ENCODE peak calls at places on chromosome 17, in five cellular contexts. P is upper lobe of left lung; K is activated T-helper 17 cell treated with anti-CD3 and anti-CD28 coated beads, Interleukin-2, amount 50 U/mL, for 72 hours; G is IMR-90; U is activated naive CD4-positive, alpha-beta T cell treated with anti-CD3 and anti-CD28 coated beads, Interleukin-2, amount 50 U/mL, for 72 hours. T is an unnamed sample.

GRCh38 chr17:17398188-17398927 is 78.4 kb upstream of the MED9 start:
- ATAC-seq in U (no peak), K (no peak), P (peak; percentile 38), G (peak; percentile 42), T (no peak)

GRCh38 chr17:65523853-65524664 is 37.4 kb downstream of the AXIN2 start:
- ATAC-seq in P (no peak), K (peak; percentile 5), U (no peak), G (peak; percentile 35), T (no peak)

GRCh38 chr17:81821147-81821546 is 11.9 kb downstream of the MCRIP1 start:
- ATAC-seq in U (peak; percentile 52), K (peak; percentile 57), G (no peak), P (no peak), T (no peak)

GRCh38 chr17:15490634-15491261 is 23.3 kb upstream of the CDRT4 start:
- ATAC-seq in U (peak; percentile 69), P (peak; percentile 95), K (no peak), G (peak; percentile 89), T (peak; percentile 72)

GRCh38 chr17:63966646-63967265 is 6.0 kb downstream of the SCN4A start:
- ATAC-seq in G (no peak), P (no peak), U (peak; percentile 79), K (peak; percentile 87), T (no peak)

GRCh38 chr17:49193513-49194296 is 16.7 kb downstream of the GNGT2 start:
- ATAC-seq in P (peak; percentile 7), U (no peak), K (no peak), G (no peak), T (peak; percentile 19)

GRCh38 chr17:2071421-2072281 is 16.7 kb downstream of the HIC1 start:
- ATAC-seq in P (no peak), K (no peak), G (peak; percentile 68), U (no peak), T (no peak)

GRCh38 chr17:1197379-1197778 is 17.6 kb upstream of the ABR start:
- ATAC-seq in G (peak; percentile 72), P (peak; percentile 86), U (peak; percentile 62), K (peak; percentile 40), T (no peak)

GRCh38 chr17:80791758-80792284 is 199.8 kb upstream of the CHMP6 start:
- ATAC-seq in K (peak; percentile 70), G (peak; percentile 77), P (peak; percentile 76), U (peak; percentile 70), T (peak; percentile 79)

GRCh38 chr17:2904135-2904534 is 107.9 kb downstream of the RAP1GAP2 start:
- ATAC-seq in P (no peak), K (no peak), U (no peak), G (no peak), T (peak; percentile 60)

GRCh38 chr17:47235506-47235905 is 18.1 kb upstream of the ITGB3 start:
- ATAC-seq in K (no peak), G (no peak), U (no peak), P (no peak), T (no peak)

GRCh38 chr17:76261421-76262215 is 3.5 kb upstream of the UBALD2 start:
- ATAC-seq in P (no peak), G (no peak), K (no peak), U (no peak), T (no peak)

GRCh38 chr17:64573214-64573613 is 66.4 kb downstream of the CEP95 start:
- ATAC-seq in P (no peak), K (peak; percentile 88), U (peak; percentile 82), G (no peak), T (peak; percentile 25)

GRCh38 chr17:47713980-47714689 is 18.9 kb upstream of the TBX21 start:
- ATAC-seq in P (no peak), U (no peak), K (no peak), G (no peak), T (peak; percentile 3)

GRCh38 chr17:82787081-82787848 is 35.4 kb downstream of the TBCD start:
- ATAC-seq in U (no peak), P (peak; percentile 87), K (no peak), G (no peak), T (no peak)

GRCh38 chr17:17570798-17571716 is 20.5 kb downstream of the PEMT start:
- ATAC-seq in P (no peak), G (no peak), U (no peak), K (no peak), T (no peak)

GRCh38 chr17:57577751-57578607 is 167.1 kb downstream of the CCDC182 start:
- ATAC-seq in K (no peak), G (peak; percentile 92), P (peak; percentile 85), U (no peak), T (peak; percentile 45)

GRCh38 chr17:55555772-55556171 is 44.5 kb upstream of the SMIM36 start:
- ATAC-seq in G (no peak), K (no peak), U (no peak), P (no peak), T (no peak)

GRCh38 chr17:28920191-28920590 is 17.3 kb upstream of the DHRS13 start:
- ATAC-seq in G (no peak), P (no peak), U (no peak), K (no peak), T (no peak)

GRCh38 chr17:67568961-67569360 is 148.8 kb upstream of the NOL11 start:
- ATAC-seq in U (no peak), G (no peak), P (no peak), K (no peak), T (no peak)

GRCh38 chr17:71631483-71631882 is 489.3 kb upstream of the SOX9 start:
- ATAC-seq in G (peak; percentile 31), U (no peak), P (no peak), K (no peak), T (peak; percentile 74)